ENCODE peak calls at places on chromosomes 16 and 17, in six cellular contexts. A is Daoy; I is GM04503; T is HEK293T; P is stimulated activated CD8-positive, alpha-beta memory T cell treated with anti-CD3 and anti-CD28 coated beads, Interleukin-12 subunit alpha, Interleukin-12 subunit beta, amount 100 ng/mL, for 4 hours; D is fibroblast of pulmonary artery. E is an unnamed sample.

GRCh38 chr17:9615486-9615885 is 29.8 kb upstream of the USP43 start:
- DNase-seq in A (no peak), I (no peak), T (no peak), P (no peak), D (no peak), E (no peak)

GRCh38 chr17:72970246-72970645 is 122.2 kb downstream of the SLC39A11 start:
- DNase-seq in A (no peak), I (no peak), T (no peak), P (no peak), D (no peak), E (no peak)

GRCh38 chr16:1972490-1972877 is 631 bp downstream of the TBL3 start:
- DNase-seq in A (no peak), I (no peak), T (peak), P (no peak), D (no peak), E (no peak)

GRCh38 chr16:71401988-71402387 is 39.9 kb downstream of the TLE7 start:
- DNase-seq in A (no peak), I (no peak), T (no peak), P (no peak), D (no peak), E (no peak)

GRCh38 chr17:56798916-56799315 is 34.8 kb downstream of the C17orf67 start:
- DNase-seq in A (no peak), I (no peak), T (no peak), P (no peak), D (peak), E (peak)

GRCh38 chr17:80279895-80280294 is 19.2 kb downstream of the RNF213 start:
- DNase-seq in A (no peak), I (no peak), T (no peak), P (no peak), D (peak), E (peak)

GRCh38 chr17:42612013-42612412 is 2.5 kb downstream of the TUBG1 start:
- DNase-seq in A (no peak), I (no peak), T (no peak), P (no peak), D (no peak), E (no peak)

GRCh38 chr16:53773150-53773846 is 69.3 kb downstream of the FTO start:
- DNase-seq in A (peak), I (peak), T (peak), P (no peak), D (peak), E (peak)

GRCh38 chr16:29700253-29700987 is 21.4 kb downstream of the QPRT start:
- DNase-seq in A (peak), I (peak), T (peak), P (peak), D (peak), E (peak)

GRCh38 chr17:2906907-2907306 is 110.7 kb downstream of the RAP1GAP2 start:
- DNase-seq in A (no peak), I (no peak), T (no peak), P (no peak), D (no peak), E (no peak)

GRCh38 chr17:82187500-82187899 is 25.1 kb downstream of the CCDC57 start:
- DNase-seq in A (no peak), I (no peak), T (no peak), P (no peak), D (no peak), E (no peak)

GRCh38 chr16:26765087-26765486 is 301.6 kb upstream of the C16orf82 start:
- DNase-seq in A (no peak), I (no peak), T (peak), P (no peak), D (no peak), E (peak)

GRCh38 chr17:73942668-73943415 is 260.6 kb upstream of the RPL38 start:
- DNase-seq in A (no peak), I (no peak), T (no peak), P (no peak), D (no peak), E (no peak)